ENCODE peak calls at places on chromosomes 2 and 18, in four cellular contexts. One of them, this sample, is unnamed.

GRCh38 chr2:20428717-20429490 is 18.0 kb upstream of the RHOB start:
- DNase-seq in neural progenitor cell: no peak
- DNase-seq in tibial nerve: no peak
- DNase-seq in GM23248: no peak
- DNase-seq in this sample: no peak

GRCh38 chr18:42644729-42645131 is 470.8 kb downstream of the RIT2 start:
- DNase-seq in neural progenitor cell: no peak
- DNase-seq in GM23248: no peak
- DNase-seq in tibial nerve: no peak
- DNase-seq in this sample: no peak

GRCh38 chr2:1586251-1586945 is 157.9 kb downstream of the PXDN start:
- DNase-seq in neural progenitor cell: no peak
- DNase-seq in tibial nerve: no peak
- DNase-seq in GM23248: no peak
- DNase-seq in this sample: no peak

GRCh38 chr2:5195636-5196035 is 496.5 kb upstream of the SOX11 start:
- DNase-seq in tibial nerve: no peak
- DNase-seq in GM23248: no peak
- DNase-seq in neural progenitor cell: no peak
- DNase-seq in this sample: no peak

GRCh38 chr18:46814394-46814793 is 57.5 kb upstream of the ST8SIA5 start:
- DNase-seq in neural progenitor cell: peak
- DNase-seq in tibial nerve: no peak
- DNase-seq in GM23248: no peak
- DNase-seq in this sample: no peak

GRCh38 chr2:240374085-240374907 is 61.2 kb upstream of the GPC1 start:
- DNase-seq in neural progenitor cell: no peak
- DNase-seq in tibial nerve: no peak
- DNase-seq in GM23248: peak
- DNase-seq in this sample: peak

GRCh38 chr2:60958361-60958760 is 59.2 kb upstream of the PEX13 start:
- DNase-seq in tibial nerve: no peak
- DNase-seq in GM23248: peak
- DNase-seq in neural progenitor cell: no peak
- DNase-seq in this sample: peak

GRCh38 chr18:55579888-55580287 is 8.1 kb downstream of the TCF4 start:
- DNase-seq in GM23248: peak
- DNase-seq in neural progenitor cell: no peak
- DNase-seq in tibial nerve: no peak
- DNase-seq in this sample: no peak

GRCh38 chr18:28041366-28041765 is 135.6 kb downstream of the CDH2 start:
- DNase-seq in tibial nerve: no peak
- DNase-seq in GM23248: peak
- DNase-seq in neural progenitor cell: peak
- DNase-seq in this sample: no peak

GRCh38 chr2:191863988-191864387 is 17.1 kb upstream of the CAVIN2 start:
- DNase-seq in neural progenitor cell: no peak
- DNase-seq in GM23248: no peak
- DNase-seq in tibial nerve: no peak
- DNase-seq in this sample: no peak

GRCh38 chr2:240392084-240392947 is 43.1 kb upstream of the GPC1 start:
- DNase-seq in GM23248: no peak
- DNase-seq in neural progenitor cell: no peak
- DNase-seq in tibial nerve: no peak
- DNase-seq in this sample: no peak

GRCh38 chr2:49490710-49491109 is 336.4 kb upstream of the FSHR start:
- DNase-seq in tibial nerve: no peak
- DNase-seq in GM23248: peak
- DNase-seq in neural progenitor cell: peak
- DNase-seq in this sample: no peak

DNA sequence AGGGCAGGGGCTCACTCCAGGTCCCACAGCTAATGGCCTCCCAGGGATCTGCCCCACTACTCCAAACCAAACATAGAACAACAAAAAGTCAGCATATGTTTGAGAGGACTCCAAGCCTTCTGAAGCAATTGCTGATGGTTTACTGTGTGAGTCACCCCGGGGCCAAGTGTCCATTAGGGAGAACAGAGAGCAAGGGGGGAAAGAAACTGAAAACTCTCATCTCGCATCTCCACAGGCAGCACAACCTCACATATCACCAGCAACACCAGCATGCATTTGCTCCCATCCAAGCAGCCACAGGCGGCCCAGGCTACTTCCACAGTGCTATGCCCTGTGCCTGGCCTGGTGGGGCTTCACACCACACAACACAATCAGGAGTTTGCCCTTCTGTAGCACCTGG is 39.1 kb downstream of the CYRIA start:
- DNase-seq in neural progenitor cell: no peak
- DNase-seq in tibial nerve: peak
- DNase-seq in GM23248: peak
- DNase-seq in this sample: no peak
- H3K27ac ChIP-seq in neural progenitor cell: no peak
- H3K27ac ChIP-seq in tibial nerve: peak
- H3K27ac ChIP-seq in GM23248: no peak
- H3K27ac ChIP-seq in this sample: peak

DNA sequence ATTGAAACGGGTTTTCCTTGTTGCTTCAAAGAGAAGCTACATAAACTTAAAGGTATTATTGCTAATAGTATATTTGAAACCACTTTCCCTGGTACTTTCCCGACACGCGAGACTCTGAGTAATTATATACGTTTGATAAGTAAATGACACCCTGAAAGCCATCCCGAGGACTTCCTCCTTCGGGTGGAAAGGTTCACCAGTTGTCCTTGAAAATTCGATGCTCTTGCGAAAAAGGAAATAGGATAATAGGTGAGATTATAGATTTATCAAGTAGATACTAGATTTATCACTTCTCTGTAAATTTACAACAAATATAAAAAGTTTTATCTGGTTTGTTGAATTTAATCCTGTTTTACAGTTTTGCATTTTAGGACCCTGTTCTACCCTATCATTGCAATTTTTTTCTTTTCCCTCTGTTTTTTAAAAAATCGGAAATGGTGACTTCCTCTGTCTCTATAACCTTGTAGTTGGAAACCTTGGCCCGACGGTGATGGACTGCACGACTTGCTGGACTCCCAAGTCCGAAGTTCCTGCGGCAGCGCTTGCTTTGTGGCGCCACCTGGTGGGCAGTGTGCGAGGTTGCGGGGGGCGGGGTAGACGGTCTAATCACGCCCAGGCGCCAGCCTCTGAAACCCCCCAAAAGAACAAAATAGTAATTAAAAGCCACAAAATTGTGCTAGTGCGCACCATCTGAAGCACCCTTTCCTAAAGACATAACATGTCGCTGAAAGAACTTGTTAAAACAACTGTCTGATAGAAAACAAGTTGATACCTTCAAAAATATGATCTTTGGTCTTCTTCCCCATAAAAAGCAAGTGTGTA is 982 bp upstream of the DLX2 start:
- DNase-seq in tibial nerve: peak
- DNase-seq in neural progenitor cell: peak
- DNase-seq in GM23248: peak
- DNase-seq in this sample: peak
- H3K4me3 ChIP-seq in tibial nerve: no peak
- H3K4me3 ChIP-seq in neural progenitor cell: peak
- H3K4me3 ChIP-seq in GM23248: peak
- H3K4me3 ChIP-seq in this sample: peak

DNA sequence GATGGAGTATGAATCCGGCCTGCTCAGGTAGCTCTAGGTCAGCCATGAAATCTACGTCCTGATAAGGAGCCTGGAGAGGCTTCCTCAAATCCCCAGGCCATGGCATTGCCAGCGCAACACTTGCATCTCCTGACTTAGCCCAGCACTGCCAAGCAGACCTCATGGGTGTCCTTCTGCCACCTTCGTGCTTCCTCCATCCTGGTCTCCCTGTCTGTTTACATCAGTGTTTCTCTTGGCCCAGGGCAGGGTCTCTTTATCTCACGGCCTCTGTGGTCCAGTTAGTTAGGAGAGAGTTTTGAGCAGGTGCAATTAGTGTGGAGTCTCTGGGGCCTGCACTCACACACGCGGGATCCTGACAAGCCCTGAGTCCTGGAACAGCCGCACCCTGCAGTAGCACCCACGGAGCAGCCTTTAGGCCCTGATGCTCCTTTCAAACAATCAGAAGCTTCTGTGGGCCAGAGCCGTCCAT is 193.1 kb upstream of the ARL4C start:
- DNase-seq in neural progenitor cell: no peak
- DNase-seq in tibial nerve: no peak
- DNase-seq in GM23248: no peak
- DNase-seq in this sample: no peak
- H3K27ac ChIP-seq in neural progenitor cell: no peak
- H3K27ac ChIP-seq in tibial nerve: no peak
- H3K27ac ChIP-seq in GM23248: no peak
- H3K27ac ChIP-seq in this sample: no peak

DNA sequence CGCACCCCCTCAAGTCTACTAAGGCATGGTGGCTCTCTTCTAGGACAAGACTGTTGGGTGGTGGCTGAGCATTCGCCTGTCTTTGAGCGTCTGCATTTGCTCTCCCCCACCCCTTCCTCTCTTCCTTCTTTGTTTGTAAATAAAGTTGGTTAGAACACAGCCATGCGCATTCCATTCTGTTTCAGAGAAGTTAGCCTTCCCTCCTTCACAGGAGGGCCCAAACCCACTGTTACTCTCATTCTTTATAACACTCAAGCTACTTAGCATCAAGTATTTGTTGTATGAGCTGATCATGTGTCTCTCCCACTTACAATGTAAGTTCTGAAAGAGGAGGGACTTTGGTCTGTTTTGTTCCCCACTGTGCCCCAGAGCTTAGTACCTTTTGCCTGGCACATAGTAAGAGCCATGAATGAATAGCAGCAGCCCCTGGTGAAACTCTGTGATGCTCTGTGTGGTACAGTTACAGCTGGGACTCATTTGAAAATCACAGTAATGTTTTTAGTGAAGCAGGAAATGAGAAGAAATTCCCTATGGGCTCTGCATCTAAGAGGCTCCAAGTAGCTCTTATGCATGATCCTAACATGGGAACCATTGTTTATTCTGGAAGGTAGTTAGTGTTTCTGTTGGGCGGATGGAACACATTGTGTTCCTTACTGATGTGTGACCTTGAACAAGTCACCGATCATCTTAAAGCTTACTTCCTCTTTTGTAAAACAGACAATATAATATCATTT is 7.7 kb downstream of the MGAT5 start:
- DNase-seq in tibial nerve: no peak
- DNase-seq in neural progenitor cell: peak
- DNase-seq in GM23248: peak
- DNase-seq in this sample: no peak
- H3K4me3 ChIP-seq in tibial nerve: no peak
- H3K4me3 ChIP-seq in neural progenitor cell: no peak
- H3K4me3 ChIP-seq in GM23248: no peak
- H3K4me3 ChIP-seq in this sample: no peak

DNA sequence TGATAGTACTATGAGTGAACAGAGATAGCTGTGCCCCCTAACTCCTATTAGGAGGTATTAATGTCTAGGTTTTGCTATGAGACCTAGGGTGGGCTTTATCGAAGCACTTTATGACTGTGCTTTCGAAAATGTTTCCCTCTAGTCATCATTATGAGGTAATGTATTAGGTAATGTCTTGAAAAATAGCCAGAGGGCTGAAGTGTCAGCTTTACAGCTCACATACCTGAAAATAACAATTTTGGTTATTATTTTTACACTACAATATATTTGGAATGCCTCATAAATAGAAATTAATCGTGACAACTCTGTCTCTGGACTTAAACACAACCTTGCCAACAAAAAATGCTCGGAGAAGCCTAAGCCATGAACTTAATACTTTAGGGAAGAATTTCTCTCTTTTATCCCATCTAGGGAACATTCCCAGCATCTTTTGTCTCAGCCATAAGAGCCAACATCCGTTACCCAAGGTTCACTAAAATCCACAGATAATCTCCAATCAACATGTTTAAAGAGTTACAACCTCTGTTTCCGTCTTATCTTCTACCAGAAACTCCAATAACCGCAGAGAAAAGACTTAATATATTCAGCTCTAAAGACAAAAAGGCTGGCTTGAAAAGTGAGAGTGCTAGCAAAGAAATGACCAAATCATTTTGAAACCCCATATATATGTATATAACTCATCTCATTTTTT is 130.9 kb upstream of the RND3 start:
- DNase-seq in tibial nerve: no peak
- DNase-seq in GM23248: peak
- DNase-seq in neural progenitor cell: no peak
- DNase-seq in this sample: no peak
- H3K27ac ChIP-seq in tibial nerve: no peak
- H3K27ac ChIP-seq in GM23248: no peak
- H3K27ac ChIP-seq in neural progenitor cell: no peak
- H3K27ac ChIP-seq in this sample: no peak

DNA sequence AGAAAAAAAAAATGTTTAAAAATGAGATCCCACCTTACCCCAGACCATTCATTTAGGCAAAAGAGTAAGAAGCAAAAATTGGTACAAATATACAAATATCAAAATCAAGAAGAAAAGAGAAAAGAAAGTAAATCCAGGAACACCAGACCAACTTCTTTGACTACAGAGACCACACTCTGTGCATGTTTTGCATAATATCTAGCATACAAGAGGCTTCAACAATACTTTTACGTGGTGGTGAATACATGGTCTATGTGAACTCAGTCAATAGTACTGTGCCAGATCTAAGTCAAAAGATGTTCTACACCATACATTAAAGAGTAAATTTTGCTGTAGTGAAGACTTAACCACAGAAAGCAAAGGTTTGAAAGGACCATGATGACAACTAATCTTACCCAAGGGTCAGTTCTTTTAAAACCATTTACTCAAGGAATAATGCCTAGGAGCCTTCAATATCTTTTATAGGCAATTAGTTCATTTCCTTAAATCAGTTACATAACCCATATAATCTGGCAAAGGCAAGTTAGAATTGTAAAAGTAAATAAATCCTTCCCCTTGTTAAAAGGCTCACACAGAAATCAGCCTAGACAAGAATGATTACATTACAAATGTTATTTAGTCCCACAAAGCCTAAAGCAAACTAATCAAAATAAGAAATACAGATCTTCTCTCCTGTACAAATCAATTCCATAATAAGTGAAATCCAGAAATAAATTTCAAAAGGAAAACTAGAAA is 115.2 kb downstream of the EXOC6B start:
- DNase-seq in tibial nerve: no peak
- DNase-seq in neural progenitor cell: no peak
- DNase-seq in GM23248: no peak
- DNase-seq in this sample: no peak
- H3K4me3 ChIP-seq in tibial nerve: no peak
- H3K4me3 ChIP-seq in neural progenitor cell: no peak
- H3K4me3 ChIP-seq in GM23248: no peak
- H3K4me3 ChIP-seq in this sample: no peak

GRCh38 chr18:79919089-79919488 is 32.4 kb downstream of the SLC66A2 start:
- DNase-seq in neural progenitor cell: no peak
- DNase-seq in tibial nerve: no peak
- DNase-seq in GM23248: no peak
- DNase-seq in this sample: no peak

GRCh38 chr18:79916546-79917350 is 34.7 kb downstream of the SLC66A2 start:
- DNase-seq in GM23248: no peak
- DNase-seq in tibial nerve: no peak
- DNase-seq in neural progenitor cell: no peak
- DNase-seq in this sample: no peak

GRCh38 chr18:79917351-79918088 is 33.9 kb downstream of the SLC66A2 start:
- DNase-seq in tibial nerve: no peak
- DNase-seq in neural progenitor cell: no peak
- DNase-seq in GM23248: no peak
- DNase-seq in this sample: no peak

GRCh38 chr18:79916128-79916494 is 35.3 kb downstream of the SLC66A2 start:
- DNase-seq in neural progenitor cell: no peak
- DNase-seq in tibial nerve: no peak
- DNase-seq in GM23248: no peak
- DNase-seq in this sample: no peak

GRCh38 chr18:79918089-79919011 is 33.1 kb downstream of the SLC66A2 start:
- DNase-seq in neural progenitor cell: no peak
- DNase-seq in tibial nerve: no peak
- DNase-seq in GM23248: no peak
- DNase-seq in this sample: no peak
- H3K27ac ChIP-seq in neural progenitor cell: no peak
- H3K27ac ChIP-seq in tibial nerve: no peak
- H3K27ac ChIP-seq in GM23248: no peak
- H3K27ac ChIP-seq in this sample: no peak